ENCODE peak calls at places on chromosomes 4 and X, in eight cellular contexts. S, Z, O, Y, H, I, F and P are unnamed samples.

GRCh38 chr4:1231637-1232360 is 17.1 kb downstream of the CTBP1 start:
- DNase-seq in H (no peak), O (no peak), Z (no peak), Y (no peak), S (no peak), I (no peak), F (no peak), P (no peak)

GRCh38 chrX:111498538-111499103 is 12.8 kb upstream of the SERTM2 start:
- DNase-seq in Z (no peak), O (no peak), F (no peak), I (no peak), H (no peak), Y (no peak), S (no peak), P (no peak)

GRCh38 chr4:102535398-102536082 is 34.4 kb downstream of the NFKB1 start:
- DNase-seq in H (peak; percentile 51), O (no peak), Z (no peak), F (no peak), S (no peak), I (no peak), Y (no peak), P (no peak)

GRCh38 chr4:147477439-147477838 is 3.5 kb upstream of the EDNRA start:
- DNase-seq in H (no peak), S (no peak), I (no peak), F (no peak), O (no peak), Z (no peak), Y (no peak), P (no peak)

GRCh38 chrX:67555578-67556203 is 11.9 kb downstream of the AR start:
- DNase-seq in O (no peak), S (no peak), H (no peak), I (no peak), F (no peak), Z (no peak), Y (no peak), P (no peak)

GRCh38 chr4:142886566-142886965 is 40.5 kb upstream of the INPP4B start:
- DNase-seq in Y (no peak), Z (no peak), H (no peak), O (no peak), F (no peak), I (no peak), S (no peak), P (no peak)

GRCh38 chr4:185383451-185383850 is 12.3 kb downstream of the LRP2BP start:
- DNase-seq in O (no peak), H (no peak), Y (no peak), S (no peak), F (no peak), Z (peak; percentile 34), I (no peak), P (no peak)

GRCh38 chr4:103994059-103994458 is 274.3 kb upstream of the TACR3 start:
- DNase-seq in O (no peak), F (no peak), I (no peak), H (peak; percentile 1), Y (no peak), S (peak; percentile 14), Z (no peak), P (no peak)

GRCh38 chr4:168781884-168782283 is 228.2 kb downstream of the CBR4 start:
- DNase-seq in F (no peak), H (no peak), Z (no peak), Y (no peak), I (no peak), S (no peak), O (no peak), P (no peak)

GRCh38 chr4:140427104-140427918 is at the start of gene CLGN:
- DNase-seq in H (peak; percentile 6), S (peak; percentile 84), I (peak; percentile 77), O (peak; percentile 97), Y (peak; percentile 15), Z (peak; percentile 62), F (peak; percentile 79), P (peak; percentile 57)

GRCh38 chrX:140710710-140711109 is 1.2 kb downstream of the LINC00632 start:
- DNase-seq in Y (no peak), F (no peak), Z (no peak), I (no peak), O (no peak), H (no peak), S (peak; percentile 93), P (peak; percentile 19)

GRCh38 chr4:173243321-173243720 is 74.7 kb downstream of the GALNT7 start:
- DNase-seq in F (no peak), O (no peak), I (no peak), Z (no peak), S (no peak), Y (no peak), H (peak; percentile 65), P (peak; percentile 6)